ENCODE peak calls at places on chromosomes 16 and 17, in six cellular contexts. Z is hepatocyte, B is RWPE2, J is GM13977, T is GM23338, U is DND-41. W is an unnamed sample.

GRCh38 chr17:82103588-82104451 is 5.8 kb upstream of the FASN start:
- DNase-seq in U (no peak), T (peak; percentile 76), J (no peak), Z (peak; percentile 90), B (no peak), W (no peak)

GRCh38 chr17:2440930-2441329 is 40.1 kb upstream of the MNT start:
- DNase-seq in Z (no peak), U (no peak), B (no peak), J (no peak), T (no peak), W (no peak)

GRCh38 chr16:4624827-4625616 is 396 bp downstream of the MGRN1 start:
- DNase-seq in U (peak; percentile 40), T (peak; percentile 86), Z (peak; percentile 82), J (peak; percentile 90), B (no peak), W (peak; percentile 57)

GRCh38 chr17:17837966-17838962 is 1.5 kb upstream of the SREBF1 start:
- DNase-seq in U (no peak), T (peak; percentile 95), J (no peak), B (no peak), Z (peak; percentile 66), W (peak; percentile 77)

GRCh38 chr16:80125677-80126076 is 415.1 kb upstream of the DYNLRB2 start:
- DNase-seq in B (no peak), J (no peak), Z (no peak), U (no peak), T (no peak), W (no peak)

GRCh38 chr17:45261577-45262515 is at the start of gene SPATA32:
- DNase-seq in T (peak; percentile 88), Z (peak; percentile 70), B (no peak), U (peak; percentile 67), J (peak; percentile 85), W (peak; percentile 37)

GRCh38 chr17:65739026-65739425 is 177.6 kb upstream of the AXIN2 start:
- DNase-seq in Z (no peak), J (no peak), U (no peak), T (no peak), B (no peak), W (no peak)

GRCh38 chr17:70906808-70907207 is 737.5 kb downstream of the KCNJ2 start:
- DNase-seq in U (no peak), B (no peak), T (peak; percentile 12), J (no peak), Z (no peak), W (no peak)

GRCh38 chr16:30409125-30410060 is 2.0 kb downstream of the ZNF771 start:
- DNase-seq in T (peak; percentile 96), Z (peak; percentile 93), B (peak; percentile 77), J (peak; percentile 87), U (peak; percentile 93), W (peak; percentile 99)

GRCh38 chr16:515963-516226 is 11.6 kb upstream of the CAPN15 start:
- DNase-seq in T (no peak), J (no peak), Z (no peak), B (no peak), U (no peak), W (no peak)

GRCh38 chr16:7318661-7319060 is 14.0 kb upstream of the RBFOX1 start:
- DNase-seq in T (no peak), B (no peak), U (no peak), Z (no peak), J (no peak), W (no peak)

GRCh38 chr17:72266099-72266852 is 145.5 kb downstream of the SOX9 start:
- DNase-seq in Z (no peak), T (no peak), J (no peak), U (no peak), B (no peak), W (no peak)

GRCh38 chr17:82686366-82687324 is 11.9 kb downstream of the RAB40B start:
- DNase-seq in J (no peak), U (no peak), B (peak; percentile 35), Z (no peak), T (no peak), W (no peak)

GRCh38 chr16:11395949-11396240 is 50.6 kb downstream of the RMI2 start:
- DNase-seq in T (no peak), Z (no peak), U (no peak), J (no peak), B (no peak), W (no peak)

GRCh38 chr17:9658593-9659211 is 13.4 kb downstream of the USP43 start:
- DNase-seq in T (no peak), U (no peak), B (no peak), Z (peak; percentile 67), J (no peak), W (no peak)

GRCh38 chr16:54649846-54650245 is 280.8 kb upstream of the IRX5 start:
- DNase-seq in J (no peak), U (no peak), T (no peak), Z (no peak), B (no peak), W (no peak)

GRCh38 chr17:28712037-28712704 is 483 bp upstream of the PROCA1 start:
- DNase-seq in T (peak; percentile 83), B (no peak), U (peak; percentile 75), Z (peak; percentile 57), J (peak; percentile 85), W (peak; percentile 65)

GRCh38 chr16:1981398-1981836 is at the start of gene NOXO1:
- DNase-seq in B (no peak), T (no peak), Z (no peak), U (no peak), J (peak; percentile 73), W (no peak)

GRCh38 chr17:80512233-80512632 is 32.4 kb upstream of the RPTOR start:
- DNase-seq in Z (no peak), U (no peak), T (no peak), B (no peak), J (no peak), W (no peak)

GRCh38 chr17:28946239-28946638 is 5.1 kb downstream of the PHF12 start:
- DNase-seq in U (no peak), J (no peak), T (no peak), B (no peak), Z (no peak), W (no peak)

GRCh38 chr16:23836404-23837291 is 865 bp downstream of the PRKCB start:
- DNase-seq in Z (peak; percentile 13), B (no peak), T (peak; percentile 68), U (peak; percentile 85), J (peak; percentile 71), W (peak; percentile 22)

GRCh38 chr17:64306850-64307463 is 43.9 kb upstream of the TEX2 start:
- DNase-seq in J (peak; percentile 76), U (peak; percentile 72), Z (peak; percentile 80), B (no peak), T (peak; percentile 78), W (peak; percentile 66)

GRCh38 chr16:4500283-4500682 is 24.1 kb downstream of the HMOX2 start:
- DNase-seq in T (no peak), Z (peak; percentile 77), J (no peak), B (no peak), U (no peak), W (no peak)

GRCh38 chr16:67530013-67530939 is 1.6 kb downstream of the RIPOR1 start:
- DNase-seq in U (no peak), T (peak; percentile 54), Z (peak; percentile 83), B (no peak), J (peak; percentile 81), W (no peak)

GRCh38 chr17:27339836-27340550 is 46.1 kb downstream of the WSB1 start:
- DNase-seq in Z (no peak), T (no peak), B (no peak), J (no peak), U (peak; percentile 23), W (no peak)

GRCh38 chr17:46976626-46977270 is 2.3 kb downstream of the RPRML start:
- DNase-seq in B (no peak), U (no peak), Z (no peak), J (no peak), T (peak; percentile 45), W (no peak)

GRCh38 chr16:72995151-72995881 is 52.6 kb downstream of the ZFHX3 start:
- DNase-seq in T (peak; percentile 81), Z (no peak), B (peak; percentile 19), U (peak; percentile 14), J (no peak), W (peak; percentile 51)

GRCh38 chr17:72008236-72008874 is 112.5 kb upstream of the SOX9 start:
- DNase-seq in B (no peak), J (no peak), Z (no peak), U (no peak), T (no peak), W (no peak)

GRCh38 chr17:50653738-50654137 is 19.1 kb downstream of the ABCC3 start:
- DNase-seq in T (no peak), U (no peak), J (no peak), Z (no peak), B (no peak), W (no peak)
- TF ChIP-seq CTCF in T (no peak), U (no peak), J (no peak), Z (no peak), B (no peak), W (no peak)

GRCh38 chr17:77180503-77181330 is 39.9 kb downstream of the SEC14L1 start:
- DNase-seq in U (no peak), J (no peak), B (no peak), T (no peak), Z (no peak), W (no peak)
- TF ChIP-seq CTCF in U (no peak), J (no peak), B (no peak), T (no peak), Z (no peak), W (no peak)

DNA sequence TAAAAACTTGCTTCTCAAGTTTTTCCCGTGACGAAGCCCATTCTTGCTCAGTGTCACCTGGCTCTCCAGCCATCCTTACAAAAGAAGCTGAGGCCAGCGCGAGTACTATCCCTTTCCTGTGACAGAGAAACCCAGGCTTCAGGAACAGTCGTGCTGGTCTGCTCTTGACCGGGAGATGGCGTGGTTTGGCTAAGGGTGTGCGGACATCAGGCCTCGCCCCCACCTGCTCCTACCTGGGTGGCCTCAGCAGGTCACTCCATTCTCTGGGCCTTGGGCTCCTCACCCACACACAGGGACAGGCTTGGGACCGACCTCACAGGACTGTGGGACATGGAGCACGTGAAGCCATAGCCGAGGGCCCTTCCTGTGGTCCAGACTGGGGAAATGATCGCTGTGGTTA is 75.2 kb upstream of the CIBAR2 start:
- DNase-seq in U (no peak), B (no peak), J (no peak), Z (no peak), T (peak; percentile 85), W (no peak)
- TF ChIP-seq CTCF in U (no peak), B (no peak), J (peak; percentile 25), Z (no peak), T (peak; percentile 53), W (no peak)

GRCh38 chr16:88681084-88681680 is 5.1 kb downstream of the SNAI3 start:
- DNase-seq in B (peak; percentile 68), J (peak; percentile 79), T (peak; percentile 76), Z (no peak), U (no peak), W (peak; percentile 47)
- TF ChIP-seq CTCF in B (peak; percentile 32), J (peak; percentile 71), T (peak; percentile 64), Z (peak; percentile 12), U (peak; percentile 47), W (peak; percentile 27)

GRCh38 chr16:48862087-48862532 is 252.1 kb upstream of the N4BP1 start:
- DNase-seq in T (peak; percentile 60), B (no peak), J (no peak), Z (peak; percentile 32), U (no peak), W (no peak)
- TF ChIP-seq CTCF in T (peak; percentile 63), B (no peak), J (peak; percentile 27), Z (no peak), U (no peak), W (peak; percentile 22)

GRCh38 chr17:33292184-33292980 is 713 bp downstream of the ASIC2 start:
- DNase-seq in B (no peak), U (no peak), J (peak; percentile 35), T (peak; percentile 58), Z (peak; percentile 50), W (peak; percentile 57)
- TF ChIP-seq CTCF in B (peak; percentile 44), U (no peak), J (no peak), T (no peak), Z (peak; percentile 45), W (peak; percentile 38)

GRCh38 chr16:62068747-62069146 is 32.5 kb upstream of the CDH8 start:
- DNase-seq in U (no peak), J (no peak), T (peak; percentile 65), Z (no peak), B (no peak), W (no peak)
- TF ChIP-seq CTCF in U (peak; percentile 56), J (peak; percentile 33), T (peak; percentile 64), Z (peak; percentile 7), B (peak; percentile 27), W (peak; percentile 29)